ENCODE peak calls at places on chromosomes 16 and 17, in eight cellular contexts. W, V, X, G, O, H, R and Q are unnamed samples.
A peak's percentile ranks its signal among the peaks of the same experiment; 100 is the strongest.

GRCh38 chr17:45812102-45812501 is 28.0 kb downstream of the CRHR1 start:
- DNase-seq in W (peak; percentile 11), V (no peak), X (no peak), G (no peak), O (no peak), H (no peak), R (no peak), Q (no peak)

GRCh38 chr16:70267516-70267915 is 15.8 kb upstream of the EXOSC6 start:
- DNase-seq in W (peak; percentile 53), V (no peak), X (no peak), G (no peak), O (no peak), H (peak; percentile 37), R (no peak), Q (no peak)

GRCh38 chr17:76791053-76791980 is 53.4 kb downstream of the MFSD11 start:
- DNase-seq in W (peak; percentile 81), V (peak; percentile 14), X (no peak), G (peak; percentile 64), O (peak; percentile 41), H (peak; percentile 63), R (peak; percentile 41), Q (no peak)

GRCh38 chr17:172401-172800 is 9.0 kb downstream of the DOC2B start:
- DNase-seq in W (no peak), V (no peak), X (no peak), G (no peak), O (no peak), H (no peak), R (no peak), Q (no peak)

GRCh38 chr16:50253511-50253903 is 12.8 kb upstream of the ADCY7 start:
- DNase-seq in W (no peak), V (no peak), X (no peak), G (no peak), O (no peak), H (peak; percentile 19), R (no peak), Q (no peak)

GRCh38 chr17:33871720-33872535 is 383.2 kb upstream of the CCL2 start:
- DNase-seq in W (peak; percentile 99), V (no peak), X (no peak), G (no peak), O (no peak), H (no peak), R (no peak), Q (no peak)

GRCh38 chr16:717651-718245 is 2.8 kb downstream of the METRN start:
- DNase-seq in W (no peak), V (no peak), X (no peak), G (no peak), O (no peak), H (no peak), R (no peak), Q (no peak)

GRCh38 chr16:57186630-57187507 is 740 bp downstream of the RSPRY1 start:
- DNase-seq in W (peak; percentile 42), V (peak; percentile 6), X (no peak), G (no peak), O (no peak), H (peak; percentile 42), R (no peak), Q (no peak)

GRCh38 chr16:69106491-69107291 is 1.2 kb downstream of the HAS3 start:
- DNase-seq in W (no peak), V (no peak), X (no peak), G (no peak), O (no peak), H (no peak), R (peak; percentile 68), Q (no peak)